ENCODE peak calls at places on chromosomes 2 and 18, in seven cellular contexts. One of them, this sample, is unnamed.

GRCh38 chr2:15687720-15688119 is 96.1 kb downstream of the DDX1 start:
- DNase-seq in left ventricle myocardium inferior: no peak
- DNase-seq in ELR: no peak
- DNase-seq in mammary epithelial cell: no peak
- DNase-seq in mesothelial cell of epicardium: no peak
- DNase-seq in cardiac fibroblast: no peak
- DNase-seq in RPMI7951: no peak
- DNase-seq in this sample: no peak

GRCh38 chr2:69589973-69590652 is 53.4 kb downstream of the AAK1 start:
- DNase-seq in left ventricle myocardium inferior: no peak
- DNase-seq in mammary epithelial cell: peak
- DNase-seq in RPMI7951: no peak
- DNase-seq in cardiac fibroblast: peak
- DNase-seq in mesothelial cell of epicardium: no peak
- DNase-seq in ELR: no peak
- DNase-seq in this sample: no peak

GRCh38 chr18:46481847-46482245 is 175.2 kb downstream of the LOXHD1 start:
- DNase-seq in mesothelial cell of epicardium: no peak
- DNase-seq in cardiac fibroblast: peak
- DNase-seq in ELR: no peak
- DNase-seq in left ventricle myocardium inferior: no peak
- DNase-seq in mammary epithelial cell: peak
- DNase-seq in RPMI7951: no peak
- DNase-seq in this sample: peak

GRCh38 chr18:495017-495416 is 5.5 kb downstream of the COLEC12 start:
- DNase-seq in mesothelial cell of epicardium: no peak
- DNase-seq in RPMI7951: no peak
- DNase-seq in cardiac fibroblast: no peak
- DNase-seq in mammary epithelial cell: no peak
- DNase-seq in ELR: no peak
- DNase-seq in left ventricle myocardium inferior: no peak
- DNase-seq in this sample: peak

GRCh38 chr2:138424436-138425140 is 77.0 kb upstream of the SPOPL start:
- DNase-seq in mesothelial cell of epicardium: no peak
- DNase-seq in mammary epithelial cell: peak
- DNase-seq in left ventricle myocardium inferior: no peak
- DNase-seq in cardiac fibroblast: no peak
- DNase-seq in ELR: no peak
- DNase-seq in RPMI7951: no peak
- DNase-seq in this sample: no peak

GRCh38 chr2:199911877-199912161 is 726 bp downstream of the C2orf69 start:
- DNase-seq in RPMI7951: no peak
- DNase-seq in left ventricle myocardium inferior: no peak
- DNase-seq in mesothelial cell of epicardium: no peak
- DNase-seq in mammary epithelial cell: no peak
- DNase-seq in cardiac fibroblast: no peak
- DNase-seq in ELR: no peak
- DNase-seq in this sample: no peak

GRCh38 chr18:66971951-66972350 is 368.1 kb upstream of the CDH19 start:
- DNase-seq in cardiac fibroblast: no peak
- DNase-seq in RPMI7951: no peak
- DNase-seq in mammary epithelial cell: no peak
- DNase-seq in ELR: no peak
- DNase-seq in mesothelial cell of epicardium: no peak
- DNase-seq in left ventricle myocardium inferior: no peak
- DNase-seq in this sample: no peak

GRCh38 chr18:12119358-12119757 is 25.7 kb downstream of the ANKRD62 start:
- DNase-seq in RPMI7951: no peak
- DNase-seq in cardiac fibroblast: no peak
- DNase-seq in mammary epithelial cell: no peak
- DNase-seq in ELR: no peak
- DNase-seq in left ventricle myocardium inferior: no peak
- DNase-seq in mesothelial cell of epicardium: no peak
- DNase-seq in this sample: no peak

GRCh38 chr2:32862269-32863055 is 84.3 kb upstream of the LTBP1 start:
- DNase-seq in mesothelial cell of epicardium: no peak
- DNase-seq in mammary epithelial cell: no peak
- DNase-seq in left ventricle myocardium inferior: no peak
- DNase-seq in RPMI7951: no peak
- DNase-seq in cardiac fibroblast: no peak
- DNase-seq in ELR: peak
- DNase-seq in this sample: no peak

GRCh38 chr2:176126929-176127768 is 2.4 kb upstream of the HOXD8 start:
- DNase-seq in RPMI7951: peak
- DNase-seq in left ventricle myocardium inferior: peak
- DNase-seq in ELR: peak
- DNase-seq in mammary epithelial cell: no peak
- DNase-seq in mesothelial cell of epicardium: no peak
- DNase-seq in cardiac fibroblast: peak
- DNase-seq in this sample: no peak

GRCh38 chr2:226185613-226186211 is 613.9 kb downstream of the IRS1 start:
- DNase-seq in RPMI7951: peak
- DNase-seq in left ventricle myocardium inferior: no peak
- DNase-seq in mammary epithelial cell: peak
- DNase-seq in ELR: peak
- DNase-seq in cardiac fibroblast: peak
- DNase-seq in mesothelial cell of epicardium: no peak
- DNase-seq in this sample: peak

GRCh38 chr18:74982946-74983635 is 225.8 kb downstream of the PTGR3 start:
- DNase-seq in cardiac fibroblast: no peak
- DNase-seq in left ventricle myocardium inferior: no peak
- DNase-seq in mesothelial cell of epicardium: no peak
- DNase-seq in RPMI7951: no peak
- DNase-seq in ELR: no peak
- DNase-seq in mammary epithelial cell: no peak
- DNase-seq in this sample: no peak

GRCh38 chr2:151063271-151063670 is 198.4 kb downstream of the RBM43 start:
- DNase-seq in mesothelial cell of epicardium: no peak
- DNase-seq in cardiac fibroblast: peak
- DNase-seq in left ventricle myocardium inferior: no peak
- DNase-seq in RPMI7951: no peak
- DNase-seq in ELR: peak
- DNase-seq in mammary epithelial cell: peak
- DNase-seq in this sample: peak

GRCh38 chr2:67854798-67855197 is 208.0 kb downstream of the C1D start:
- DNase-seq in mesothelial cell of epicardium: no peak
- DNase-seq in left ventricle myocardium inferior: no peak
- DNase-seq in mammary epithelial cell: no peak
- DNase-seq in cardiac fibroblast: no peak
- DNase-seq in RPMI7951: no peak
- DNase-seq in ELR: peak
- DNase-seq in this sample: no peak

GRCh38 chr2:101811226-101812015 is 113.9 kb downstream of the MAP4K4 start:
- DNase-seq in ELR: no peak
- DNase-seq in mammary epithelial cell: no peak
- DNase-seq in mesothelial cell of epicardium: no peak
- DNase-seq in RPMI7951: no peak
- DNase-seq in left ventricle myocardium inferior: no peak
- DNase-seq in cardiac fibroblast: no peak
- DNase-seq in this sample: no peak

GRCh38 chr2:27212626-27213471 is 781 bp upstream of the SLC5A6 start:
- DNase-seq in cardiac fibroblast: peak
- DNase-seq in RPMI7951: peak
- DNase-seq in mesothelial cell of epicardium: no peak
- DNase-seq in mammary epithelial cell: peak
- DNase-seq in left ventricle myocardium inferior: no peak
- DNase-seq in ELR: peak
- DNase-seq in this sample: peak

GRCh38 chr18:6960656-6961055 is 156.9 kb downstream of the LAMA1 start:
- DNase-seq in mammary epithelial cell: peak
- DNase-seq in mesothelial cell of epicardium: no peak
- DNase-seq in cardiac fibroblast: peak
- DNase-seq in ELR: peak
- DNase-seq in RPMI7951: peak
- DNase-seq in left ventricle myocardium inferior: no peak
- DNase-seq in this sample: peak

GRCh38 chr2:64023485-64024258 is 4.4 kb upstream of the VPS54 start:
- DNase-seq in mesothelial cell of epicardium: no peak
- DNase-seq in left ventricle myocardium inferior: no peak
- DNase-seq in cardiac fibroblast: no peak
- DNase-seq in RPMI7951: no peak
- DNase-seq in mammary epithelial cell: no peak
- DNase-seq in ELR: no peak
- DNase-seq in this sample: no peak

GRCh38 chr2:64645014-64645418 is 8.7 kb downstream of the SERTAD2 start:
- DNase-seq in cardiac fibroblast: peak
- DNase-seq in RPMI7951: peak
- DNase-seq in mammary epithelial cell: peak
- DNase-seq in left ventricle myocardium inferior: peak
- DNase-seq in mesothelial cell of epicardium: no peak
- DNase-seq in ELR: peak
- DNase-seq in this sample: peak

GRCh38 chr2:99156901-99157300 is 2.1 kb downstream of the LIPT1 start:
- DNase-seq in ELR: no peak
- DNase-seq in cardiac fibroblast: no peak
- DNase-seq in left ventricle myocardium inferior: no peak
- DNase-seq in mesothelial cell of epicardium: no peak
- DNase-seq in RPMI7951: no peak
- DNase-seq in mammary epithelial cell: no peak
- DNase-seq in this sample: no peak

GRCh38 chr18:6994053-6994452 is 123.5 kb downstream of the LAMA1 start:
- DNase-seq in left ventricle myocardium inferior: no peak
- DNase-seq in ELR: no peak
- DNase-seq in mesothelial cell of epicardium: no peak
- DNase-seq in mammary epithelial cell: peak
- DNase-seq in cardiac fibroblast: peak
- DNase-seq in RPMI7951: no peak
- DNase-seq in this sample: no peak

GRCh38 chr2:109380502-109381326 is 233.1 kb downstream of the SEPTIN10 start:
- DNase-seq in left ventricle myocardium inferior: no peak
- DNase-seq in mammary epithelial cell: no peak
- DNase-seq in RPMI7951: peak
- DNase-seq in mesothelial cell of epicardium: peak
- DNase-seq in cardiac fibroblast: no peak
- DNase-seq in ELR: peak
- DNase-seq in this sample: no peak

GRCh38 chr2:209663149-209663548 is 108.5 kb upstream of the UNC80 start:
- DNase-seq in RPMI7951: peak
- DNase-seq in cardiac fibroblast: peak
- DNase-seq in left ventricle myocardium inferior: no peak
- DNase-seq in mammary epithelial cell: no peak
- DNase-seq in mesothelial cell of epicardium: no peak
- DNase-seq in ELR: peak
- DNase-seq in this sample: peak

GRCh38 chr2:235654115-235654514 is 160.3 kb downstream of the AGAP1 start:
- DNase-seq in mammary epithelial cell: no peak
- DNase-seq in left ventricle myocardium inferior: no peak
- DNase-seq in cardiac fibroblast: peak
- DNase-seq in ELR: no peak
- DNase-seq in mesothelial cell of epicardium: no peak
- DNase-seq in RPMI7951: no peak
- DNase-seq in this sample: peak

GRCh38 chr2:210667726-210668125 is 111.3 kb downstream of the CPS1 start:
- DNase-seq in RPMI7951: no peak
- DNase-seq in cardiac fibroblast: no peak
- DNase-seq in ELR: no peak
- DNase-seq in left ventricle myocardium inferior: no peak
- DNase-seq in mammary epithelial cell: no peak
- DNase-seq in mesothelial cell of epicardium: no peak
- DNase-seq in this sample: no peak

GRCh38 chr2:42996528-42996927 is 204.1 kb upstream of the HAAO start:
- DNase-seq in left ventricle myocardium inferior: no peak
- DNase-seq in cardiac fibroblast: no peak
- DNase-seq in mammary epithelial cell: no peak
- DNase-seq in RPMI7951: no peak
- DNase-seq in mesothelial cell of epicardium: no peak
- DNase-seq in ELR: no peak
- DNase-seq in this sample: no peak

GRCh38 chr2:176769021-176769420 is 443.6 kb upstream of the HNRNPA3 start:
- DNase-seq in mesothelial cell of epicardium: no peak
- DNase-seq in mammary epithelial cell: no peak
- DNase-seq in RPMI7951: no peak
- DNase-seq in ELR: no peak
- DNase-seq in cardiac fibroblast: no peak
- DNase-seq in left ventricle myocardium inferior: no peak
- DNase-seq in this sample: no peak

GRCh38 chr2:207165121-207166038 is at the start of gene KLF7:
- DNase-seq in mesothelial cell of epicardium: no peak
- DNase-seq in ELR: peak
- DNase-seq in mammary epithelial cell: peak
- DNase-seq in RPMI7951: peak
- DNase-seq in cardiac fibroblast: peak
- DNase-seq in left ventricle myocardium inferior: peak
- DNase-seq in this sample: peak

GRCh38 chr2:127102464-127103242 is 4.3 kb downstream of the BIN1 start:
- DNase-seq in cardiac fibroblast: no peak
- DNase-seq in ELR: no peak
- DNase-seq in RPMI7951: no peak
- DNase-seq in mesothelial cell of epicardium: no peak
- DNase-seq in mammary epithelial cell: no peak
- DNase-seq in left ventricle myocardium inferior: no peak
- DNase-seq in this sample: no peak

GRCh38 chr2:8229546-8229986 is 452.3 kb upstream of the ID2 start:
- DNase-seq in ELR: peak
- DNase-seq in mesothelial cell of epicardium: no peak
- DNase-seq in RPMI7951: peak
- DNase-seq in mammary epithelial cell: peak
- DNase-seq in cardiac fibroblast: peak
- DNase-seq in left ventricle myocardium inferior: peak
- DNase-seq in this sample: no peak

GRCh38 chr18:57982372-57983021 is 61.5 kb upstream of the NEDD4L start:
- DNase-seq in mammary epithelial cell: no peak
- DNase-seq in cardiac fibroblast: no peak
- DNase-seq in left ventricle myocardium inferior: no peak
- DNase-seq in RPMI7951: no peak
- DNase-seq in mesothelial cell of epicardium: no peak
- DNase-seq in ELR: no peak
- DNase-seq in this sample: no peak

GRCh38 chr2:142834003-142834402 is 43.5 kb upstream of the KYNU start:
- DNase-seq in ELR: peak
- DNase-seq in left ventricle myocardium inferior: no peak
- DNase-seq in mammary epithelial cell: peak
- DNase-seq in mesothelial cell of epicardium: no peak
- DNase-seq in RPMI7951: peak
- DNase-seq in cardiac fibroblast: peak
- DNase-seq in this sample: peak

GRCh38 chr2:238077292-238077691 is 16.5 kb downstream of the SCLY start:
- DNase-seq in mesothelial cell of epicardium: no peak
- DNase-seq in RPMI7951: no peak
- DNase-seq in ELR: no peak
- DNase-seq in mammary epithelial cell: no peak
- DNase-seq in cardiac fibroblast: no peak
- DNase-seq in left ventricle myocardium inferior: no peak
- DNase-seq in this sample: no peak